ENCODE peak calls at places on chromosomes 6 and 20, in five cellular contexts. M, U, O, V and P are unnamed samples.

GRCh38 chr6:145633981-145634627 is 101.2 kb downstream of the EPM2A start:
- DNase-seq in M (peak; percentile 27), U (peak; percentile 66), O (peak; percentile 79), V (peak; percentile 75), P (peak; percentile 75)

GRCh38 chr6:25342784-25343183 is 63.6 kb downstream of the CARMIL1 start:
- DNase-seq in M (no peak), U (peak; percentile 4), O (no peak), V (peak; percentile 33), P (no peak)

GRCh38 chr6:135235716-135236115 is 54.6 kb downstream of the MYB start:
- DNase-seq in M (no peak), U (no peak), O (no peak), V (no peak), P (no peak)

GRCh38 chr20:48728042-48728837 is 99.6 kb downstream of the PREX1 start:
- DNase-seq in M (no peak), U (no peak), O (no peak), V (no peak), P (no peak)

GRCh38 chr6:104928141-104928540 is 28.8 kb upstream of the LIN28B start:
- DNase-seq in M (no peak), U (no peak), O (no peak), V (no peak), P (no peak)

GRCh38 chr20:63457737-63458136 is 14.7 kb downstream of the KCNQ2 start:
- DNase-seq in M (no peak), U (peak; percentile 60), O (no peak), V (peak; percentile 69), P (no peak)

GRCh38 chr6:170033666-170034065 is 257.2 kb downstream of the DLL1 start:
- DNase-seq in M (no peak), U (no peak), O (no peak), V (no peak), P (no peak)

GRCh38 chr20:49043000-49043399 is 3.1 kb upstream of the CSE1L start:
- DNase-seq in M (no peak), U (no peak), O (no peak), V (no peak), P (no peak)

GRCh38 chr6:30556714-30556963 is 350 bp upstream of the GNL1 start:
- DNase-seq in M (no peak), U (no peak), O (no peak), V (no peak), P (no peak)

GRCh38 chr6:74638467-74638866 is 567.4 kb downstream of the COL12A1 start:
- DNase-seq in M (no peak), U (no peak), O (no peak), V (no peak), P (no peak)

GRCh38 chr6:135722182-135722581 is 129.3 kb upstream of the PDE7B start:
- DNase-seq in M (no peak), U (peak; percentile 67), O (no peak), V (no peak), P (no peak)

GRCh38 chr20:59004493-59004762 is 2.6 kb downstream of the CTSZ start:
- DNase-seq in M (no peak), U (no peak), O (no peak), V (no peak), P (no peak)

GRCh38 chr6:26268659-26269402 is 96.2 kb upstream of the BTN3A2 start:
- DNase-seq in M (no peak), U (no peak), O (peak; percentile 69), V (no peak), P (peak; percentile 22)

GRCh38 chr6:10413850-10414765 is 766 bp downstream of the TFAP2A start:
- DNase-seq in M (no peak), U (peak; percentile 79), O (no peak), V (no peak), P (no peak)

GRCh38 chr20:21100590-21101452 is 5.3 kb downstream of the LINC00237 start:
- DNase-seq in M (no peak), U (no peak), O (no peak), V (peak; percentile 52), P (no peak)

GRCh38 chr6:34657307-34657978 is 39.1 kb downstream of the ILRUN start:
- DNase-seq in M (no peak), U (peak; percentile 86), O (peak; percentile 49), V (no peak), P (peak; percentile 98)

GRCh38 chr6:85449818-85450577 is at the start of gene NT5E:
- DNase-seq in M (no peak), U (peak; percentile 77), O (no peak), V (peak; percentile 90), P (peak; percentile 24)

GRCh38 chr6:82416346-82416745 is 52.7 kb downstream of the TPBG start:
- DNase-seq in M (no peak), U (no peak), O (no peak), V (no peak), P (no peak)

GRCh38 chr6:134990262-134990661 is 40.4 kb upstream of the ALDH8A1 start:
- DNase-seq in M (no peak), U (no peak), O (no peak), V (no peak), P (no peak)

GRCh38 chr6:22925920-22926587 is 356.7 kb downstream of the HDGFL1 start:
- DNase-seq in M (no peak), U (no peak), O (no peak), V (no peak), P (no peak)

GRCh38 chr6:43665376-43665775 is 20.5 kb downstream of the RSPH9 start:
- DNase-seq in M (no peak), U (no peak), O (no peak), V (no peak), P (no peak)

GRCh38 chr20:51333971-51334370 is 208.5 kb downstream of the NFATC2 start:
- DNase-seq in M (no peak), U (no peak), O (no peak), V (no peak), P (no peak)

GRCh38 chr6:108091288-108091687 is 16.7 kb upstream of the OSTM1 start:
- DNase-seq in M (no peak), U (no peak), O (no peak), V (no peak), P (no peak)

GRCh38 chr6:79307321-79308036 is 73.0 kb upstream of the HMGN3 start:
- DNase-seq in M (no peak), U (no peak), O (no peak), V (no peak), P (peak; percentile 18)

GRCh38 chr6:30814137-30815084 is 69.9 kb upstream of the DDR1 start:
- DNase-seq in M (no peak), U (peak; percentile 60), O (peak; percentile 60), V (no peak), P (no peak)

GRCh38 chr6:158131926-158132325 is 36.1 kb downstream of the SERAC1 start:
- DNase-seq in M (no peak), U (peak; percentile 50), O (peak; percentile 31), V (peak; percentile 62), P (peak; percentile 58)

GRCh38 chr6:26217714-26218075 is 130.5 kb downstream of the HFE start:
- DNase-seq in M (no peak), U (no peak), O (no peak), V (no peak), P (no peak)

GRCh38 chr6:35048631-35049083 is 92.5 kb downstream of the TCP11 start:
- DNase-seq in M (no peak), U (no peak), O (no peak), V (peak; percentile 30), P (no peak)

GRCh38 chr6:134722996-134723871 is 226.7 kb downstream of the ALDH8A1 start:
- DNase-seq in M (no peak), U (peak; percentile 10), O (no peak), V (peak; percentile 39), P (no peak)

GRCh38 chr20:50366270-50367103 is 143.7 kb upstream of the PTPN1 start:
- DNase-seq in M (no peak), U (peak; percentile 65), O (no peak), V (peak; percentile 71), P (peak; percentile 100)

GRCh38 chr6:75842191-75842590 is 93.2 kb downstream of the MYO6 start:
- DNase-seq in M (no peak), U (no peak), O (no peak), V (no peak), P (no peak)

GRCh38 chr6:28553986-28554881 is 28.6 kb downstream of the GPX5 start:
- DNase-seq in M (no peak), U (no peak), O (peak; percentile 37), V (no peak), P (peak; percentile 77)

GRCh38 chr20:32516985-32517873 is 67.9 kb downstream of the NOL4L start:
- DNase-seq in M (no peak), U (no peak), O (no peak), V (peak; percentile 89), P (no peak)
- TF ChIP-seq REST in M (no peak), U (no peak), O (no peak), V (no peak), P (no peak)

GRCh38 chr20:45111799-45112471 is 3.0 kb downstream of the WFDC5 start:
- DNase-seq in M (no peak), U (peak; percentile 20), O (peak; percentile 43), V (peak; percentile 59), P (peak; percentile 56)

GRCh38 chr20:45113865-45114264 is 1.1 kb downstream of the WFDC5 start:
- DNase-seq in M (no peak), U (no peak), O (no peak), V (no peak), P (no peak)

GRCh38 chr20:45115386-45115774 is 406 bp upstream of the WFDC5 start:
- DNase-seq in M (no peak), U (no peak), O (no peak), V (no peak), P (no peak)

GRCh38 chr20:45115829-45116228 is 855 bp upstream of the WFDC5 start:
- DNase-seq in M (no peak), U (no peak), O (no peak), V (no peak), P (no peak)

DNA sequence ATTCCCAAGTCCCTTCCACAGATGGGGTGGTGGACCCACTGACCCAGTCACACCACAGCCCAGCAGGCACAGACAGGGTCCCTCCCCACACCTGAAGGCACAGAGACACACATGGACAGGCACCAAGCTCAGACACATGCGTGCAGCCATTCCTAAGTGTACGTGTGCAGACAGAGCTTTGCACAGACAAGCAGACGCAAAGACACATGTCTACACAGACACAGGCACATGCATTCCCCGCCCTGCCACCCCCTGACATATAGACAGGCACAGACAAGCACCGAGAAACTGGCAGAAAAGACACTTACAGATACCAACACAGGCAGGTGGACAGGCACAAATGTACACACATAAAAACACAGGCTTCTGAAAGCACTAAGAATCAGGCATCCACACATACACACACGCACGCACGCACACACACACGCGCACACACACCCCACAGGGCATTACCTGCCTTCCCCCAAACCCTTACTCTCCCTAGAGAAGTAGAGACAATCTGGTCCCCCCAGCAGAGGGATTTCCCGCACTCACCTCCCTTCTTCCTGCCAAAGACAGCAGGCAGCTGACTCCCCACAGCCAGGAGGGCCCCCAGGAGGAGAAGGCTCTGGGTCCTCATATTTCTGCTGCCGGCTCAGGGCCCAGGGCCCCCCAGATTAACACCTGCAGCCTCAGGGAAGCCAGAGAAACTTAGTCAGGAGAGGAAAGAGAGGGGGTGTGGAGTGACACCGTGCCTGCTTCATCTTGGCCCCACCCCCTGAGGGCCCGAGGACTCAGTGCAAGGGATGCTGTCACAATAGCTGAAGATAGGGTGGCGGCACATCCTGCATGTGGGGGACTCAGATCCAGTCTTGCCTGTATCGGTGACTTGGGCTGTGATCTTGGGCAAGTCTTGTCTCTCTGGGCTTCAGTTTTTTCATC is at the start of gene WFDC5:
- DNase-seq in M (no peak), U (no peak), O (no peak), V (no peak), P (no peak)
- TF ChIP-seq RFX5 in M (no peak), U (no peak), O (no peak), V (no peak), P (no peak)

GRCh38 chr20:54649511-54649962 is 174.1 kb downstream of the DOK5 start:
- DNase-seq in M (no peak), U (peak; percentile 75), O (peak; percentile 68), V (peak; percentile 66), P (peak; percentile 85)
- TF ChIP-seq RAD21 in M (peak; percentile 73), U (peak; percentile 65), O (peak; percentile 73), V (peak; percentile 88), P (peak; percentile 36)

GRCh38 chr6:154986787-154987235 is 8.3 kb upstream of the TIAM2 start:
- DNase-seq in M (no peak), U (no peak), O (no peak), V (no peak), P (no peak)
- TF ChIP-seq REST in M (no peak), U (no peak), O (no peak), V (no peak), P (no peak)